ENCODE peak calls at places on chromosomes 13 and 19, in nine cellular contexts. One of them, this sample, is unnamed.

GRCh38 chr19:35462476-35462953 is 14.5 kb downstream of the FFAR2 start:
- DNase-seq in Peyer's patch: peak; percentile 68
- DNase-seq in neural progenitor cell: no peak
- DNase-seq in ureter: no peak
- DNase-seq in stimulated activated CD4-positive, alpha-beta T cell treated with anti-CD3 and anti-CD28 coated beads, Interleukin-4, amount 100 ng/mL, for 24 hours: peak; percentile 33
- DNase-seq in neuronal stem cell: no peak
- DNase-seq in activated CD4-positive, alpha-beta T cell treated with anti-CD3 and anti-CD28 coated beads for 1 hour: peak; percentile 12
- DNase-seq in aorta: no peak
- DNase-seq in AG04450: no peak
- DNase-seq in this sample: no peak

GRCh38 chr13:74024314-74024713 is 109.9 kb downstream of the KLF12 start:
- DNase-seq in neural progenitor cell: no peak
- DNase-seq in Peyer's patch: no peak
- DNase-seq in aorta: no peak
- DNase-seq in neuronal stem cell: no peak
- DNase-seq in ureter: no peak
- DNase-seq in activated CD4-positive, alpha-beta T cell treated with anti-CD3 and anti-CD28 coated beads for 1 hour: no peak
- DNase-seq in AG04450: no peak
- DNase-seq in stimulated activated CD4-positive, alpha-beta T cell treated with anti-CD3 and anti-CD28 coated beads, Interleukin-4, amount 100 ng/mL, for 24 hours: no peak
- DNase-seq in this sample: no peak

GRCh38 chr13:102399791-102400618 is 1.8 kb downstream of the FGF14 start:
- DNase-seq in aorta: peak; percentile 50
- DNase-seq in AG04450: no peak
- DNase-seq in neuronal stem cell: no peak
- DNase-seq in ureter: no peak
- DNase-seq in neural progenitor cell: peak; percentile 46
- DNase-seq in activated CD4-positive, alpha-beta T cell treated with anti-CD3 and anti-CD28 coated beads for 1 hour: no peak
- DNase-seq in stimulated activated CD4-positive, alpha-beta T cell treated with anti-CD3 and anti-CD28 coated beads, Interleukin-4, amount 100 ng/mL, for 24 hours: no peak
- DNase-seq in Peyer's patch: no peak
- DNase-seq in this sample: peak; percentile 32

GRCh38 chr19:4338441-4339350 is at the start of gene STAP2:
- DNase-seq in aorta: no peak
- DNase-seq in neural progenitor cell: peak; percentile 51
- DNase-seq in AG04450: no peak
- DNase-seq in Peyer's patch: no peak
- DNase-seq in activated CD4-positive, alpha-beta T cell treated with anti-CD3 and anti-CD28 coated beads for 1 hour: no peak
- DNase-seq in ureter: peak; percentile 78
- DNase-seq in neuronal stem cell: no peak
- DNase-seq in stimulated activated CD4-positive, alpha-beta T cell treated with anti-CD3 and anti-CD28 coated beads, Interleukin-4, amount 100 ng/mL, for 24 hours: peak; percentile 44
- DNase-seq in this sample: peak; percentile 51

GRCh38 chr13:46386426-46386995 is 541 bp downstream of the RUBCNL start:
- DNase-seq in activated CD4-positive, alpha-beta T cell treated with anti-CD3 and anti-CD28 coated beads for 1 hour: no peak
- DNase-seq in Peyer's patch: no peak
- DNase-seq in aorta: no peak
- DNase-seq in stimulated activated CD4-positive, alpha-beta T cell treated with anti-CD3 and anti-CD28 coated beads, Interleukin-4, amount 100 ng/mL, for 24 hours: no peak
- DNase-seq in AG04450: no peak
- DNase-seq in neuronal stem cell: no peak
- DNase-seq in ureter: no peak
- DNase-seq in neural progenitor cell: peak; percentile 44
- DNase-seq in this sample: peak; percentile 54

GRCh38 chr19:29843180-29844051 is 31.6 kb downstream of the CCNE1 start:
- DNase-seq in neural progenitor cell: peak; percentile 66
- DNase-seq in Peyer's patch: no peak
- DNase-seq in stimulated activated CD4-positive, alpha-beta T cell treated with anti-CD3 and anti-CD28 coated beads, Interleukin-4, amount 100 ng/mL, for 24 hours: no peak
- DNase-seq in activated CD4-positive, alpha-beta T cell treated with anti-CD3 and anti-CD28 coated beads for 1 hour: no peak
- DNase-seq in aorta: peak; percentile 67
- DNase-seq in AG04450: no peak
- DNase-seq in ureter: peak; percentile 59
- DNase-seq in neuronal stem cell: peak; percentile 17
- DNase-seq in this sample: peak; percentile 71

GRCh38 chr13:65892859-65893258 is 1337.3 kb downstream of the PCDH9 start:
- DNase-seq in neural progenitor cell: no peak
- DNase-seq in ureter: no peak
- DNase-seq in stimulated activated CD4-positive, alpha-beta T cell treated with anti-CD3 and anti-CD28 coated beads, Interleukin-4, amount 100 ng/mL, for 24 hours: no peak
- DNase-seq in activated CD4-positive, alpha-beta T cell treated with anti-CD3 and anti-CD28 coated beads for 1 hour: no peak
- DNase-seq in Peyer's patch: no peak
- DNase-seq in neuronal stem cell: no peak
- DNase-seq in AG04450: no peak
- DNase-seq in aorta: no peak
- DNase-seq in this sample: no peak

GRCh38 chr13:60351816-60352215 is 45.2 kb upstream of the TDRD3 start:
- DNase-seq in Peyer's patch: no peak
- DNase-seq in stimulated activated CD4-positive, alpha-beta T cell treated with anti-CD3 and anti-CD28 coated beads, Interleukin-4, amount 100 ng/mL, for 24 hours: no peak
- DNase-seq in neuronal stem cell: no peak
- DNase-seq in aorta: no peak
- DNase-seq in neural progenitor cell: no peak
- DNase-seq in ureter: no peak
- DNase-seq in activated CD4-positive, alpha-beta T cell treated with anti-CD3 and anti-CD28 coated beads for 1 hour: no peak
- DNase-seq in AG04450: no peak
- DNase-seq in this sample: no peak

GRCh38 chr19:9128171-9128570 is 1.4 kb upstream of the OR7G3 start:
- DNase-seq in stimulated activated CD4-positive, alpha-beta T cell treated with anti-CD3 and anti-CD28 coated beads, Interleukin-4, amount 100 ng/mL, for 24 hours: no peak
- DNase-seq in ureter: no peak
- DNase-seq in AG04450: no peak
- DNase-seq in Peyer's patch: no peak
- DNase-seq in neuronal stem cell: no peak
- DNase-seq in neural progenitor cell: no peak
- DNase-seq in aorta: no peak
- DNase-seq in activated CD4-positive, alpha-beta T cell treated with anti-CD3 and anti-CD28 coated beads for 1 hour: no peak
- DNase-seq in this sample: no peak

GRCh38 chr19:10690351-10690781 is 10.9 kb upstream of the QTRT1 start:
- DNase-seq in ureter: no peak
- DNase-seq in stimulated activated CD4-positive, alpha-beta T cell treated with anti-CD3 and anti-CD28 coated beads, Interleukin-4, amount 100 ng/mL, for 24 hours: no peak
- DNase-seq in Peyer's patch: no peak
- DNase-seq in AG04450: no peak
- DNase-seq in neuronal stem cell: no peak
- DNase-seq in activated CD4-positive, alpha-beta T cell treated with anti-CD3 and anti-CD28 coated beads for 1 hour: no peak
- DNase-seq in neural progenitor cell: no peak
- DNase-seq in aorta: no peak
- DNase-seq in this sample: peak; percentile 25

GRCh38 chr13:74132768-74133656 is 1.2 kb downstream of the KLF12 start:
- DNase-seq in stimulated activated CD4-positive, alpha-beta T cell treated with anti-CD3 and anti-CD28 coated beads, Interleukin-4, amount 100 ng/mL, for 24 hours: peak; percentile 61
- DNase-seq in activated CD4-positive, alpha-beta T cell treated with anti-CD3 and anti-CD28 coated beads for 1 hour: peak; percentile 21
- DNase-seq in neural progenitor cell: peak; percentile 57
- DNase-seq in aorta: peak; percentile 58
- DNase-seq in neuronal stem cell: peak; percentile 24
- DNase-seq in AG04450: no peak
- DNase-seq in Peyer's patch: peak; percentile 40
- DNase-seq in ureter: peak; percentile 51
- DNase-seq in this sample: peak; percentile 75

GRCh38 chr13:60617863-60618733 is 221.1 kb downstream of the TDRD3 start:
- DNase-seq in AG04450: no peak
- DNase-seq in aorta: no peak
- DNase-seq in neural progenitor cell: peak; percentile 51
- DNase-seq in stimulated activated CD4-positive, alpha-beta T cell treated with anti-CD3 and anti-CD28 coated beads, Interleukin-4, amount 100 ng/mL, for 24 hours: no peak
- DNase-seq in activated CD4-positive, alpha-beta T cell treated with anti-CD3 and anti-CD28 coated beads for 1 hour: no peak
- DNase-seq in Peyer's patch: no peak
- DNase-seq in neuronal stem cell: no peak
- DNase-seq in ureter: no peak
- DNase-seq in this sample: peak; percentile 80

GRCh38 chr13:65719831-65720230 is 1510.3 kb downstream of the PCDH9 start:
- DNase-seq in ureter: no peak
- DNase-seq in Peyer's patch: no peak
- DNase-seq in stimulated activated CD4-positive, alpha-beta T cell treated with anti-CD3 and anti-CD28 coated beads, Interleukin-4, amount 100 ng/mL, for 24 hours: no peak
- DNase-seq in neural progenitor cell: peak; percentile 8
- DNase-seq in neuronal stem cell: no peak
- DNase-seq in AG04450: no peak
- DNase-seq in activated CD4-positive, alpha-beta T cell treated with anti-CD3 and anti-CD28 coated beads for 1 hour: no peak
- DNase-seq in aorta: no peak
- DNase-seq in this sample: no peak

This sample was measured in mesendoderm.